ENCODE peak calls at places on chromosomes 1 and 21, in five cellular contexts. S, X, Y, L and K are unnamed samples.
A peak's percentile ranks its signal among the peaks of the same experiment; 100 is the strongest.

GRCh38 chr1:8450312-8450711 is 132.4 kb downstream of the SLC45A1 start:
- DNase-seq in S (no peak), X (no peak), Y (no peak), L (no peak), K (no peak)

GRCh38 chr1:168708698-168709406 is 20.2 kb downstream of the DPT start:
- DNase-seq in S (no peak), X (no peak), Y (no peak), L (peak; percentile 27), K (peak; percentile 66)

GRCh38 chr1:112625696-112626095 is 6.1 kb downstream of the CAPZA1 start:
- DNase-seq in S (peak; percentile 51), X (peak; percentile 50), Y (no peak), L (no peak), K (no peak)

GRCh38 chr1:114648503-114648902 is 21.3 kb downstream of the DENND2C start:
- DNase-seq in S (no peak), X (no peak), Y (no peak), L (no peak), K (no peak)

GRCh38 chr1:97849350-97850339 is 71.2 kb downstream of the DPYD start:
- DNase-seq in S (peak; percentile 78), X (peak; percentile 89), Y (no peak), L (no peak), K (no peak)

GRCh38 chr21:36039861-36040260 is 20.5 kb downstream of the SETD4 start:
- DNase-seq in S (no peak), X (no peak), Y (no peak), L (no peak), K (no peak)

GRCh38 chr1:27689423-27690173 is 17.6 kb upstream of the IFI6 start:
- DNase-seq in S (peak; percentile 83), X (peak; percentile 85), Y (no peak), L (no peak), K (peak; percentile 70)

GRCh38 chr21:28142692-28143091 is 850.0 kb downstream of the LTN1 start:
- DNase-seq in S (peak; percentile 14), X (peak; percentile 70), Y (no peak), L (no peak), K (no peak)

GRCh38 chr1:904271-904950 is 19.3 kb upstream of the SAMD11 start:
- DNase-seq in S (peak; percentile 88), X (peak; percentile 78), Y (peak; percentile 88), L (peak; percentile 55), K (no peak)

GRCh38 chr1:192809286-192810252 is 730 bp downstream of the RGS2 start:
- DNase-seq in S (no peak), X (peak; percentile 68), Y (no peak), L (peak; percentile 37), K (peak; percentile 49)

GRCh38 chr1:82318921-82319320 is 518.2 kb downstream of the ADGRL2 start:
- DNase-seq in S (no peak), X (peak; percentile 14), Y (no peak), L (no peak), K (no peak)

GRCh38 chr21:43618940-43619339 is 40.3 kb downstream of the HSF2BP start:
- DNase-seq in S (no peak), X (no peak), Y (no peak), L (no peak), K (no peak)

GRCh38 chr1:36160949-36161485 is 5.1 kb downstream of the MAP7D1 start:
- DNase-seq in S (peak; percentile 77), X (peak; percentile 72), Y (peak; percentile 69), L (peak; percentile 63), K (peak; percentile 85)

GRCh38 chr1:245874942-245875580 is 632.0 kb downstream of the SMYD3 start:
- DNase-seq in S (peak; percentile 95), X (peak; percentile 100), Y (peak; percentile 78), L (peak; percentile 45), K (no peak)

GRCh38 chr1:221174598-221174997 is 295.4 kb downstream of the HLX start:
- DNase-seq in S (no peak), X (peak; percentile 17), Y (no peak), L (peak; percentile 49), K (no peak)

GRCh38 chr1:32094721-32095521 is 12.9 kb upstream of the KPNA6 start:
- DNase-seq in S (no peak), X (no peak), Y (no peak), L (no peak), K (no peak)

GRCh38 chr1:116474921-116475849 is 95.6 kb downstream of the CD58 start:
- DNase-seq in S (no peak), X (no peak), Y (no peak), L (no peak), K (no peak)

GRCh38 chr1:205296154-205296553 is 25.4 kb downstream of the NUAK2 start:
- DNase-seq in S (no peak), X (no peak), Y (no peak), L (no peak), K (no peak)

GRCh38 chr1:58812926-58813325 is 29.1 kb upstream of the JUN start:
- DNase-seq in S (no peak), X (no peak), Y (no peak), L (no peak), K (no peak)

GRCh38 chr1:200951016-200951415 is 56.3 kb downstream of the INAVA start:
- DNase-seq in S (no peak), X (no peak), Y (no peak), L (no peak), K (no peak)

GRCh38 chr1:224432672-224433040 is 1.9 kb downstream of the WDR26 start:
- DNase-seq in S (peak; percentile 26), X (peak; percentile 16), Y (no peak), L (no peak), K (no peak)
- H3K27ac ChIP-seq in S (no peak overlapping the region), X (peak overlapping the region; percentile 83), Y (no peak overlapping the region), L (peak overlapping the region; percentile 100), K (no peak overlapping the region)

GRCh38 chr1:202643397-202644218 is 66.6 kb downstream of the SYT2 start:
- DNase-seq in S (no peak), X (no peak), Y (no peak), L (no peak), K (peak; percentile 36)

GRCh38 chr1:202642212-202642611 is 68.0 kb downstream of the SYT2 start:
- DNase-seq in S (no peak), X (no peak), Y (no peak), L (no peak), K (no peak)

GRCh38 chr1:202644219-202645096 is 65.8 kb downstream of the SYT2 start:
- DNase-seq in S (no peak), X (no peak), Y (no peak), L (no peak), K (no peak)

GRCh38 chr1:202645097-202645476 is 65.2 kb downstream of the SYT2 start:
- DNase-seq in S (no peak), X (no peak), Y (no peak), L (no peak), K (no peak)

GRCh38 chr1:202642619-202643291 is 67.5 kb downstream of the SYT2 start:
- DNase-seq in S (no peak), X (no peak), Y (no peak), L (no peak), K (no peak)
- H3K4me3 ChIP-seq in S (no peak overlapping the region), X (no peak overlapping the region), Y (peak overlapping the region; percentile 26), L (peak overlapping the region; percentile 27), K (no peak overlapping the region)

GRCh38 chr1:203168256-203168786 is 7.3 kb downstream of the MYBPH start:
- DNase-seq in S (no peak), X (no peak), Y (no peak), L (no peak), K (no peak)
- H3K27ac ChIP-seq in S (no peak overlapping the region), X (no peak overlapping the region), Y (no peak overlapping the region), L (no peak overlapping the region), K (no peak overlapping the region)

GRCh38 chr1:163538682-163539081 is 216.9 kb downstream of the NUF2 start:
- DNase-seq in S (no peak), X (no peak), Y (no peak), L (no peak), K (no peak)

GRCh38 chr1:163535807-163536206 is 214.1 kb downstream of the NUF2 start:
- DNase-seq in S (no peak), X (peak; percentile 19), Y (no peak), L (no peak), K (peak; percentile 43)

GRCh38 chr1:163537809-163538208 is 216.1 kb downstream of the NUF2 start:
- DNase-seq in S (no peak), X (no peak), Y (no peak), L (no peak), K (no peak)

GRCh38 chr1:163544441-163544840 is 222.7 kb downstream of the NUF2 start:
- DNase-seq in S (no peak), X (no peak), Y (no peak), L (no peak), K (no peak)

GRCh38 chr1:163540727-163541126 is 219.0 kb downstream of the NUF2 start:
- DNase-seq in S (no peak), X (no peak), Y (no peak), L (no peak), K (no peak)
- H3K4me3 ChIP-seq in S (no peak overlapping the region), X (no peak overlapping the region), Y (no peak overlapping the region), L (no peak overlapping the region), K (no peak overlapping the region)

GRCh38 chr1:184827600-184828368 is 73.1 kb upstream of the EDEM3 start:
- DNase-seq in S (peak; percentile 78), X (peak; percentile 88), Y (no peak), L (no peak), K (no peak)

GRCh38 chr1:184826001-184826400 is 71.3 kb upstream of the EDEM3 start:
- DNase-seq in S (no peak), X (no peak), Y (no peak), L (no peak), K (no peak)

GRCh38 chr1:184823080-184823479 is 68.4 kb upstream of the EDEM3 start:
- DNase-seq in S (no peak), X (no peak), Y (no peak), L (no peak), K (peak; percentile 38)

GRCh38 chr1:184824716-184825323 is 70.2 kb upstream of the EDEM3 start:
- DNase-seq in S (no peak), X (no peak), Y (no peak), L (no peak), K (no peak)

DNA sequence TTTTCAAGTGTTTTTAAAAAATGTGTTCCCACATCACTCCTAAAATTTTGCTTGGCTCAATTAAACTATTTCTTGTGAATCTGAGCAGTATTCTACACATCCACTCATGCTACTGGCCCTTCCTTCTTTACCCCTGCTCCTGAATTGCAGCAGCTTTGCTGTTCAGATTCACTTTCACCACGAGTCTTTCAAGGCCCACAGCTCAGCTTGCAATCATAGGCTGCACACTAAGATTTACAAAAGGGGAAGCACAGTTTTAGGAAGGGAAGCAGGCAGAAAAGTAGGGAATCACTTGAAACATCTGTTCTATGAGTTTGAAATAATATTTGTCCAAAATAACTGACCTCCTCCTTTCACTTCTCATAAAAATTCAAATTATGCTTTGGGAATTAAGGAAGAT is 70.9 kb upstream of the EDEM3 start:
- DNase-seq in S (no peak), X (no peak), Y (no peak), L (no peak), K (no peak)
- H3K27ac ChIP-seq in S (no peak overlapping the region), X (no peak overlapping the region), Y (no peak overlapping the region), L (peak overlapping the region; percentile 81), K (no peak overlapping the region)

GRCh38 chr1:2412395-2412772 is at the start of gene PEX10:
- DNase-seq in S (peak; percentile 81), X (peak; percentile 90), Y (peak; percentile 99), L (peak; percentile 96), K (peak; percentile 99)

GRCh38 chr1:2412773-2413494 is 570 bp upstream of the PEX10 start:
- DNase-seq in S (peak; percentile 79), X (peak; percentile 50), Y (no peak), L (no peak), K (no peak)

GRCh38 chr1:2415337-2415736 is 3.0 kb upstream of the PEX10 start:
- DNase-seq in S (no peak), X (no peak), Y (no peak), L (no peak), K (no peak)

GRCh38 chr1:2414297-2414958 is 2.1 kb upstream of the PEX10 start:
- DNase-seq in S (peak; percentile 63), X (peak; percentile 35), Y (peak; percentile 82), L (peak; percentile 58), K (peak; percentile 74)

GRCh38 chr1:2413495-2414296 is 1.3 kb upstream of the PEX10 start:
- DNase-seq in S (no peak), X (no peak), Y (no peak), L (no peak), K (no peak)
- H3K4me3 ChIP-seq in S (no peak overlapping the region), X (no peak overlapping the region), Y (peak overlapping the region; percentile 87), L (peak overlapping the region; percentile 90), K (peak overlapping the region; percentile 93)